ENCODE peak calls at places on chromosomes 5 and 9, in four cellular contexts. One of them, this sample, is unnamed.

GRCh38 chr5:68436686-68437520 is 221.3 kb downstream of the PIK3R1 start:
- DNase-seq in HepG2: no peak
- DNase-seq in H1: no peak
- DNase-seq in K562: no peak
- DNase-seq in this sample: no peak

GRCh38 chr5:146088098-146088497 is 17.3 kb downstream of the PLAC8L1 start:
- DNase-seq in HepG2: no peak
- DNase-seq in H1: no peak
- DNase-seq in K562: no peak
- DNase-seq in this sample: no peak

GRCh38 chr5:29924107-29924506 is 1269.4 kb upstream of the CDH6 start:
- DNase-seq in HepG2: no peak
- DNase-seq in H1: no peak
- DNase-seq in K562: no peak
- DNase-seq in this sample: no peak

GRCh38 chr5:128408622-128409021 is 129.4 kb downstream of the FBN2 start:
- DNase-seq in HepG2: no peak
- DNase-seq in H1: no peak
- DNase-seq in K562: no peak
- DNase-seq in this sample: no peak

GRCh38 chr5:98514106-98514665 is 259.3 kb upstream of the RGMB start:
- DNase-seq in HepG2: no peak
- DNase-seq in H1: no peak
- DNase-seq in K562: no peak
- DNase-seq in this sample: no peak

GRCh38 chr9:92290785-92291429 is 2.6 kb downstream of the IARS1 start:
- DNase-seq in HepG2: no peak
- DNase-seq in H1: no peak
- DNase-seq in K562: no peak
- DNase-seq in this sample: no peak

GRCh38 chr5:42874621-42875198 is 63.0 kb upstream of the SELENOP start:
- DNase-seq in HepG2: peak; percentile 94
- DNase-seq in H1: no peak
- DNase-seq in K562: no peak
- DNase-seq in this sample: no peak

GRCh38 chr5:43658499-43658898 is 55.5 kb downstream of the NNT start:
- DNase-seq in HepG2: no peak
- DNase-seq in H1: no peak
- DNase-seq in K562: no peak
- DNase-seq in this sample: no peak

GRCh38 chr5:31701642-31702041 is 62.7 kb downstream of the PDZD2 start:
- DNase-seq in HepG2: no peak
- DNase-seq in H1: no peak
- DNase-seq in K562: no peak
- DNase-seq in this sample: no peak

GRCh38 chr9:89372979-89373378 is 54.7 kb downstream of the SECISBP2 start:
- DNase-seq in HepG2: no peak
- DNase-seq in H1: no peak
- DNase-seq in K562: no peak
- DNase-seq in this sample: no peak

GRCh38 chr9:84304166-84304565 is 36.4 kb downstream of the SLC28A3 start:
- DNase-seq in HepG2: no peak
- DNase-seq in H1: no peak
- DNase-seq in K562: no peak
- DNase-seq in this sample: no peak

GRCh38 chr9:126761274-126761673 is 43.6 kb upstream of the ZBTB43 start:
- DNase-seq in HepG2: no peak
- DNase-seq in H1: no peak
- DNase-seq in K562: no peak
- DNase-seq in this sample: no peak

GRCh38 chr5:15354011-15354410 is 146.0 kb upstream of the FBXL7 start:
- DNase-seq in HepG2: no peak
- DNase-seq in H1: no peak
- DNase-seq in K562: no peak
- DNase-seq in this sample: no peak

GRCh38 chr5:89299998-89300397 is 417.0 kb upstream of the MEF2C start:
- DNase-seq in HepG2: no peak
- DNase-seq in H1: no peak
- DNase-seq in K562: no peak
- DNase-seq in this sample: no peak

GRCh38 chr5:89302102-89302891 is 419.3 kb upstream of the MEF2C start:
- DNase-seq in HepG2: no peak
- DNase-seq in H1: no peak
- DNase-seq in K562: no peak
- DNase-seq in this sample: no peak

GRCh38 chr5:89300426-89300970 is 417.5 kb upstream of the MEF2C start:
- DNase-seq in HepG2: no peak
- DNase-seq in H1: no peak
- DNase-seq in K562: no peak
- DNase-seq in this sample: no peak

GRCh38 chr5:89303033-89303480 is 420.1 kb upstream of the MEF2C start:
- DNase-seq in HepG2: no peak
- DNase-seq in H1: no peak
- DNase-seq in K562: no peak
- DNase-seq in this sample: peak; percentile 84

GRCh38 chr5:89301572-89302025 is 418.6 kb upstream of the MEF2C start:
- DNase-seq in HepG2: no peak
- DNase-seq in H1: no peak
- DNase-seq in K562: no peak
- DNase-seq in this sample: peak; percentile 88
- TF ChIP-seq ZNF274 in HepG2: no peak
- TF ChIP-seq ZNF274 in H1: no peak
- TF ChIP-seq ZNF274 in K562: no peak
- TF ChIP-seq ZNF274 in this sample: no peak

GRCh38 chr9:20601292-20601691 is 21.0 kb downstream of the MLLT3 start:
- DNase-seq in HepG2: no peak
- DNase-seq in H1: no peak
- DNase-seq in K562: no peak
- DNase-seq in this sample: no peak

GRCh38 chr9:20598367-20598766 is 23.9 kb downstream of the MLLT3 start:
- DNase-seq in HepG2: no peak
- DNase-seq in H1: no peak
- DNase-seq in K562: no peak
- DNase-seq in this sample: no peak

GRCh38 chr9:20599195-20599594 is 23.1 kb downstream of the MLLT3 start:
- DNase-seq in HepG2: no peak
- DNase-seq in H1: no peak
- DNase-seq in K562: no peak
- DNase-seq in this sample: no peak

GRCh38 chr9:20594521-20594920 is 27.8 kb downstream of the MLLT3 start:
- DNase-seq in HepG2: no peak
- DNase-seq in H1: no peak
- DNase-seq in K562: no peak
- DNase-seq in this sample: no peak

GRCh38 chr9:20597862-20598261 is 24.4 kb downstream of the MLLT3 start:
- DNase-seq in HepG2: no peak
- DNase-seq in H1: no peak
- DNase-seq in K562: no peak
- DNase-seq in this sample: no peak
- H3K79me2 ChIP-seq in HepG2: peaks cover 3% of the 10 kb centered on the region
- H3K79me2 ChIP-seq in H1: no peaks in the 10 kb centered on the region
- H3K79me2 ChIP-seq in K562: no peaks in the 10 kb centered on the region
- H3K79me2 ChIP-seq in this sample: peaks cover 61% of the 10 kb centered on the region

GRCh38 chr5:124596595-124597388 is 149.6 kb downstream of the ZNF608 start:
- DNase-seq in HepG2: peak; percentile 89
- DNase-seq in H1: no peak
- DNase-seq in K562: peak; percentile 40
- DNase-seq in this sample: no peak
- TF ChIP-seq EP300 in HepG2: peak; percentile 85
- TF ChIP-seq EP300 in H1: no peak
- TF ChIP-seq EP300 in K562: no peak
- TF ChIP-seq EP300 in this sample: no peak

DNA sequence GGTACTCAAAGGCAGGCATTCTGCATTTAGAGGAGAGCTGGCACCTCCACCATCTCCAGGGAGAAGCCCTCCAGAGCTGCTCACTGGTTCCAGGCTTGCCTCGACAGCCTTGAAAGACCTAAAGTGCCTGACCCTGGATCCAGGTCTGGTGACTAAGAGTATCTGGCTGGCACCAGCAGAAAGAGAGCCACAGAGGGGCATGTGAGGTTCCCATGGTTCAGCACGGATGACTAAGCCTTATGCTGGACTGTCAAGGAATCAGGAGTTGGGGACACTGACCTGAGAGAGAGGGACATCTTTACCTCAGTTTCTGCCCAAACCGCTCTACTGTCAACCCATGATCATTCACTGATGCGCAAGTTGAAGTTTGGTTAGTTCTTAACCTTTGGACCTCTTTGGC is 3.0 kb downstream of the ACTL7A start:
- DNase-seq in HepG2: no peak
- DNase-seq in H1: no peak
- DNase-seq in K562: no peak
- DNase-seq in this sample: no peak
- TF ChIP-seq ZNF274 in HepG2: no peak
- TF ChIP-seq ZNF274 in H1: no peak
- TF ChIP-seq ZNF274 in K562: no peak
- TF ChIP-seq ZNF274 in this sample: no peak